ENCODE peak calls at places on chromosomes 4 and X, in five cellular contexts. J, V, P, C and H are unnamed samples. For H3K27me3, the result is how much of the 10 kb centered on the place peaks cover.

GRCh38 chr4:107391630-107392028 is 328.4 kb downstream of the PAPSS1 start:
- DNase-seq in V (no peak), C (no peak), J (no peak), P (no peak), H (no peak)

GRCh38 chr4:150986085-150986484 is 29.0 kb downstream of the LRBA start:
- DNase-seq in J (no peak), C (no peak), V (no peak), P (no peak), H (no peak)

GRCh38 chrX:102085706-102086105 is 39.8 kb upstream of the TCEAL2 start:
- DNase-seq in P (no peak), J (no peak), C (no peak), V (no peak), H (no peak)

GRCh38 chr4:55029321-55029720 is 96.1 kb downstream of the KDR start:
- DNase-seq in J (no peak), V (no peak), C (no peak), P (no peak), H (no peak)

GRCh38 chrX:72269671-72270251 is 7.3 kb downstream of the RPS4X start:
- DNase-seq in P (no peak), V (no peak), J (no peak), C (peak), H (peak)

GRCh38 chr4:12987284-12987683 is 496.9 kb downstream of the RAB28 start:
- DNase-seq in V (no peak), J (no peak), P (no peak), C (no peak), H (no peak)

GRCh38 chrX:84219551-84219950 is 31.6 kb upstream of the RPS6KA6 start:
- DNase-seq in V (no peak), C (no peak), P (no peak), J (no peak), H (peak)

GRCh38 chr4:55321707-55322264 is 24.3 kb upstream of the SRD5A3 start:
- DNase-seq in C (peak), P (peak), J (peak), V (peak), H (peak)

GRCh38 chrX:2458309-2458708 is 42.5 kb downstream of the DHRSX start:
- DNase-seq in V (no peak), C (no peak), J (no peak), P (no peak), H (no peak)

GRCh38 chrX:134969726-134970125 is 21.1 kb upstream of the SMIM10 start:
- DNase-seq in C (no peak), P (no peak), V (no peak), J (no peak), H (no peak)

GRCh38 chr4:4541040-4541631 is 712 bp downstream of the STX18 start:
- DNase-seq in J (peak), V (no peak), C (peak), P (no peak), H (peak)

GRCh38 chrX:16743604-16744325 is 24.4 kb downstream of the SYAP1 start:
- DNase-seq in C (peak), J (no peak), V (no peak), P (no peak), H (peak)

GRCh38 chr4:74228691-74229640 is 71.0 kb downstream of the MTHFD2L start:
- DNase-seq in V (peak), J (peak), P (peak), C (peak), H (peak)

GRCh38 chr4:173855015-173855414 is 325.0 kb upstream of the HAND2 start:
- DNase-seq in C (no peak), J (no peak), P (no peak), V (no peak), H (no peak)

GRCh38 chrX:30781711-30782444 is 107.2 kb downstream of the TAB3 start:
- DNase-seq in V (no peak), C (no peak), J (no peak), P (no peak), H (no peak)

GRCh38 chr4:8849266-8850073 is 22.2 kb downstream of the HMX1 start:
- DNase-seq in V (no peak), P (peak), C (no peak), J (peak), H (no peak)

GRCh38 chr4:8851321-8852117 is 20.1 kb downstream of the HMX1 start:
- DNase-seq in V (no peak), C (no peak), J (no peak), P (peak), H (no peak)

GRCh38 chr4:8850830-8851188 is 20.8 kb downstream of the HMX1 start:
- DNase-seq in P (no peak), V (no peak), C (no peak), J (no peak), H (no peak)

GRCh38 chr4:8848507-8849265 is 23.0 kb downstream of the HMX1 start:
- DNase-seq in C (no peak), P (peak), J (peak), V (no peak), H (no peak)

GRCh38 chr4:8850074-8850829 is 21.4 kb downstream of the HMX1 start:
- DNase-seq in V (no peak), P (peak), C (no peak), J (no peak), H (no peak)
- H3K27me3 ChIP-seq in V (under half), P (half or more), C (under half), J (under half), H (under half)

GRCh38 chrX:42399632-42400024 is 378.3 kb downstream of the PPP1R2C start:
- DNase-seq in P (no peak), J (no peak), C (no peak), V (no peak), H (no peak)
- TF ChIP-seq CTCF in P (no peak), J (no peak), C (no peak), V (no peak), H (no peak)

GRCh38 chr4:185651137-185651677 is 115.9 kb upstream of the PDLIM3 start:
- DNase-seq in J (no peak), V (no peak), C (no peak), P (peak), H (no peak)
- H3K4me3 ChIP-seq in J (no peak), V (no peak), C (no peak), P (peak), H (no peak)

GRCh38 chr4:53120801-53121200 is 245.1 kb downstream of the SCFD2 start:
- DNase-seq in J (no peak), V (no peak), C (no peak), P (no peak), H (no peak)

GRCh38 chr4:53118676-53119075 is 247.2 kb downstream of the SCFD2 start:
- DNase-seq in P (no peak), C (no peak), V (no peak), J (no peak), H (no peak)

GRCh38 chr4:53113433-53114215 is 251.5 kb downstream of the RASL11B start:
- DNase-seq in J (no peak), P (no peak), C (no peak), V (no peak), H (peak)

GRCh38 chr4:53119685-53120084 is 246.2 kb downstream of the SCFD2 start:
- DNase-seq in P (peak), C (peak), J (no peak), V (no peak), H (peak)

DNA sequence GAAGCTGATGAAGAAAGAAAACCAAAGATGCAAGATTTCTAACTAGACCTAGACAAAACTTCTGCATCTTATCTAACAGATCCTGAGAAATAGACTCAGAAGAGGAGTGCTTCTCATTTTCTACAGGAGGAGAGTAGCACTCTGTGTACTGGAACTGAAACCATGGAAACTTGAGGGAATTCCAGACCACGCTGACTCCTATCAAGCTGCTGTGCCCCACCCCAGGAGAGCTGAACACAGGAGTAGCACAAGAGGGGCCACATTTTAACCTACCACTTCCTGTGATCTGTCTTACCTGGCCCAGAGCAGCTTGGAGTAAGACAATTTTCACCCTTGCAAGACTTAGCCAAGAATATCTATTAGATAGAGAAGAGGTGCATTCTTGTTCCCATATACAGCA is 248.9 kb downstream of the SCFD2 start:
- DNase-seq in V (no peak), P (no peak), J (no peak), C (peak), H (no peak)
- H3K27me3 ChIP-seq in V (under half), P (under half), J (under half), C (under half), H (under half)

DNA sequence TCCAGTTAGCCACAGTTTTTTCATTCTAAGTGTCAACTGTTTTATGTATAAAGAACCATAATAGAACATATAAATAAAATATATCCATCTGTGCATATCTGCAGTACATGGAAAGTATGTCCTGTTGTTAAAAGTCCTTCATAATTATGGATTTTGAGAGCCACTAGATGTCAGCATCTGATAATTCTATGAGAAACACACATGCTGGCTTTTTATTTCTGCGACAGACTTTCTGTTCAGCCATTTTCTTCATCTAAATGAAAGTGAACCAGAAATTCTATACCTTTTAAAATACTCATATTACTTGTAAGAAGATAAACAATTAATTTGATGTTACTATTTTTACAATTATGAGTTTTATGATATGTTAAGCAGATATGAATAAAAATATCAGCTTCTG is 251.4 kb downstream of the GPM6A start:
- DNase-seq in P (no peak), C (peak), V (no peak), J (no peak), H (peak)
- TF ChIP-seq CTCF in P (peak), C (peak), V (peak), J (peak), H (no peak)